ENCODE peak calls at places on chromosomes 4 and X, in ten cellular contexts. F is OCI-LY7, H is T-helper 17 cell, S is NCI-H1436, E is tibial artery, M is pancreas, P is activated T-cell treated with anti-CD3 and anti-CD28 coated beads for 24 hours, W is NCI-H1694, C is astrocyte of the spinal cord, V is HT1080. A is an unnamed sample.

GRCh38 chrX:76922100-76922499 is 494.6 kb downstream of the MAGEE1 start:
- DNase-seq in F (no peak), S (no peak), H (no peak), M (no peak), E (no peak), C (no peak), P (no peak), W (no peak), V (no peak), A (no peak)

GRCh38 chrX:140504371-140505324 is at the start of gene SOX3:
- DNase-seq in S (no peak), F (no peak), P (no peak), V (no peak), W (no peak), M (no peak), C (peak), H (no peak), E (no peak), A (peak)

GRCh38 chr4:101020956-101021355 is 326.4 kb downstream of the PPP3CA start:
- DNase-seq in F (no peak), C (peak), S (no peak), H (no peak), M (no peak), V (peak), E (no peak), W (no peak), P (no peak), A (no peak)

GRCh38 chr4:41814565-41814964 is 66.0 kb upstream of the PHOX2B start:
- DNase-seq in F (no peak), P (no peak), V (peak), W (no peak), C (peak), M (peak), S (no peak), E (no peak), H (no peak), A (no peak)

GRCh38 chr4:41122775-41123174 is 91.6 kb downstream of the APBB2 start:
- DNase-seq in P (no peak), C (no peak), W (no peak), S (no peak), E (no peak), V (no peak), H (no peak), M (no peak), F (no peak), A (peak)

GRCh38 chr4:2395038-2395437 is 23.4 kb downstream of the ZFYVE28 start:
- DNase-seq in S (no peak), M (no peak), V (no peak), C (peak), E (no peak), H (no peak), F (no peak), W (no peak), P (no peak), A (no peak)

GRCh38 chr4:20895208-20895607 is 194.9 kb downstream of the PACRGL start:
- DNase-seq in M (no peak), S (no peak), C (no peak), W (no peak), V (no peak), H (no peak), E (no peak), F (no peak), P (no peak), A (no peak)

GRCh38 chrX:53445977-53446376 is 11.8 kb upstream of the HSD17B10 start:
- DNase-seq in P (no peak), H (peak), M (no peak), E (no peak), W (peak), F (no peak), V (no peak), C (peak), S (peak), A (no peak)

GRCh38 chr4:130359537-130359936 is 1263.6 kb downstream of the C4orf33 start:
- DNase-seq in W (no peak), H (no peak), S (no peak), E (no peak), V (peak), C (peak), P (no peak), F (peak), M (no peak), A (no peak)

GRCh38 chrX:16897445-16897844 is 27.3 kb upstream of the RBBP7 start:
- DNase-seq in E (no peak), V (no peak), W (no peak), F (no peak), S (no peak), P (no peak), H (no peak), M (no peak), C (no peak), A (no peak)

GRCh38 chrX:19593684-19594083 is 78.4 kb upstream of the MAP3K15 start:
- DNase-seq in C (peak), E (no peak), F (peak), S (peak), W (peak), M (no peak), P (no peak), V (peak), H (no peak), A (no peak)

GRCh38 chr4:84826681-84827080 is 139.8 kb downstream of the WDFY3 start:
- DNase-seq in E (no peak), F (no peak), S (no peak), V (no peak), W (no peak), H (no peak), C (no peak), P (no peak), M (no peak), A (no peak)

GRCh38 chrX:19882066-19882775 is 5.2 kb downstream of the SH3KBP1 start:
- DNase-seq in M (no peak), P (no peak), H (no peak), F (no peak), S (no peak), C (no peak), W (no peak), E (no peak), V (peak), A (no peak)

GRCh38 chrX:104195489-104196084 is 29.3 kb downstream of the FAM199X start:
- DNase-seq in C (peak), M (peak), P (no peak), H (no peak), E (no peak), S (no peak), V (peak), W (peak), F (peak), A (no peak)

GRCh38 chr4:109703664-109704351 is 563 bp upstream of the CASP6 start:
- DNase-seq in M (no peak), P (no peak), S (no peak), V (no peak), H (no peak), C (no peak), F (no peak), W (no peak), E (no peak), A (no peak)

GRCh38 chr4:152168960-152169616 is 366.8 kb downstream of the FBXW7 start:
- DNase-seq in P (no peak), E (no peak), V (no peak), H (no peak), C (no peak), M (no peak), S (no peak), W (no peak), F (no peak), A (no peak)

GRCh38 chr4:95355021-95355420 is 193.8 kb downstream of the UNC5C start:
- DNase-seq in H (no peak), F (no peak), S (no peak), W (no peak), E (no peak), C (no peak), P (no peak), M (no peak), V (no peak), A (no peak)

GRCh38 chrX:20067709-20068315 is 48.9 kb downstream of the MAP7D2 start:
- DNase-seq in W (no peak), E (peak), V (peak), F (no peak), S (no peak), P (no peak), H (no peak), M (peak), C (peak), A (no peak)

GRCh38 chr4:145735330-145735638 is 55.3 kb downstream of the C4orf51 start:
- DNase-seq in V (peak), S (no peak), M (no peak), P (no peak), E (no peak), H (no peak), C (peak), W (no peak), F (no peak), A (no peak)

GRCh38 chr4:177077095-177077494 is 232.6 kb upstream of the NEIL3 start:
- DNase-seq in S (no peak), F (no peak), P (no peak), W (no peak), E (no peak), M (no peak), C (no peak), H (no peak), V (no peak), A (no peak)

GRCh38 chr4:141352775-141353544 is 132.3 kb downstream of the ZNF330 start:
- DNase-seq in W (no peak), P (no peak), E (no peak), H (no peak), S (no peak), M (no peak), V (peak), F (no peak), C (peak), A (no peak)

GRCh38 chr4:3635090-3635820 is 103.0 kb upstream of the LRPAP1 start:
- DNase-seq in V (no peak), F (no peak), H (no peak), W (no peak), S (no peak), P (no peak), C (no peak), M (no peak), E (no peak), A (no peak)

GRCh38 chr4:30717208-30718020 is 2.8 kb upstream of the PCDH7 start:
- DNase-seq in V (no peak), E (peak), F (no peak), C (peak), S (no peak), P (no peak), M (no peak), W (no peak), H (no peak), A (no peak)

GRCh38 chr4:15231265-15232091 is 196.4 kb upstream of the C1QTNF7 start:
- DNase-seq in M (peak), W (peak), V (peak), S (peak), F (peak), P (peak), H (peak), C (peak), E (peak), A (peak)

GRCh38 chr4:6172093-6172926 is 28.0 kb downstream of the JAKMIP1 start:
- DNase-seq in V (no peak), F (no peak), H (no peak), P (no peak), M (no peak), E (no peak), S (no peak), W (no peak), C (no peak), A (no peak)

GRCh38 chr4:48109413-48110263 is 24.4 kb downstream of the TXK start:
- DNase-seq in H (no peak), S (peak), F (peak), M (no peak), E (no peak), V (peak), P (no peak), W (no peak), C (peak), A (peak)

GRCh38 chrX:13448941-13449340 is 120.5 kb upstream of the EGFL6 start:
- DNase-seq in M (no peak), V (no peak), E (no peak), F (no peak), W (no peak), H (no peak), P (no peak), C (no peak), S (no peak), A (no peak)

GRCh38 chrX:38678217-38678616 is 116.9 kb downstream of the TSPAN7 start:
- DNase-seq in H (no peak), V (no peak), M (no peak), W (no peak), P (no peak), S (no peak), C (no peak), F (no peak), E (no peak), A (no peak)

GRCh38 chrX:131830400-131831184 is 192.5 kb upstream of the STK26 start:
- DNase-seq in S (peak), V (peak), H (peak), C (peak), M (peak), P (peak), W (peak), E (peak), F (peak), A (peak)

GRCh38 chr4:62912531-62912930 is 1496.7 kb downstream of the TECRL start:
- DNase-seq in V (no peak), S (no peak), E (no peak), H (no peak), M (no peak), P (no peak), C (no peak), W (no peak), F (no peak), A (no peak)

GRCh38 chr4:123217676-123218075 is 178.9 kb upstream of the SPRY1 start:
- DNase-seq in E (no peak), H (no peak), C (no peak), F (no peak), V (no peak), P (no peak), M (no peak), S (no peak), W (no peak), A (no peak)

GRCh38 chr4:142824368-142824767 is 21.7 kb downstream of the INPP4B start:
- DNase-seq in F (no peak), E (no peak), C (peak), W (no peak), H (no peak), P (no peak), S (no peak), V (no peak), M (no peak), A (no peak)

GRCh38 chrX:24369816-24370215 is 9.4 kb downstream of the SUPT20HL1 start:
- DNase-seq in V (no peak), C (no peak), E (no peak), P (no peak), M (no peak), W (no peak), F (no peak), S (no peak), H (no peak), A (no peak)

GRCh38 chr4:96162631-96163030 is 322.7 kb downstream of the PDHA2 start:
- DNase-seq in E (no peak), H (no peak), C (peak), V (no peak), M (no peak), F (no peak), W (no peak), S (no peak), P (no peak), A (no peak)

GRCh38 chr4:970046-970745 is 3.2 kb downstream of the DGKQ start:
- DNase-seq in S (no peak), E (no peak), H (no peak), F (no peak), P (no peak), C (no peak), M (no peak), W (no peak), V (no peak), A (no peak)

GRCh38 chr4:95304898-95305297 is 243.9 kb downstream of the UNC5C start:
- DNase-seq in H (no peak), F (no peak), P (no peak), C (peak), M (no peak), V (peak), E (no peak), S (no peak), W (no peak), A (peak)

GRCh38 chrX:72121381-72121780 is 10.3 kb downstream of the RTL5 start:
- DNase-seq in C (peak), H (peak), W (no peak), E (peak), F (no peak), P (no peak), V (peak), S (no peak), M (no peak), A (no peak)